ENCODE peak calls at places on chromosomes 1 and 21, in six cellular contexts. A is hepatocyte; R is tibial nerve; G is nucleus accumbens; Z is stimulated activated CD8-positive, alpha-beta memory T cell treated with anti-CD3 and anti-CD28 coated beads, Interleukin-15, amount 100 ng/mL, for 4 hours; E is foreskin melanocyte. D is an unnamed sample.

GRCh38 chr1:118881751-118882150 is 106.4 kb downstream of the TBX15 start:
- DNase-seq in R (no peak), Z (no peak), E (no peak), A (no peak), G (no peak), D (no peak)

GRCh38 chr21:43824250-43824882 is 35.0 kb downstream of the RRP1 start:
- DNase-seq in R (no peak), Z (no peak), A (no peak), G (no peak), E (no peak), D (no peak)

GRCh38 chr1:115329965-115330364 is 8.1 kb downstream of the NGF start:
- DNase-seq in R (no peak), G (no peak), A (no peak), Z (no peak), E (no peak), D (no peak)

GRCh38 chr1:58089898-58090535 is 456.5 kb downstream of the OMA1 start:
- DNase-seq in A (no peak), E (no peak), G (no peak), Z (no peak), R (no peak), D (no peak)

GRCh38 chr1:242219298-242219901 is 220.5 kb upstream of the MAP1LC3C start:
- DNase-seq in A (no peak), G (no peak), Z (no peak), R (no peak), E (no peak), D (no peak)

GRCh38 chr1:202192770-202193613 is 607 bp upstream of the LGR6 start:
- DNase-seq in G (peak), Z (peak), A (peak), E (no peak), R (no peak), D (no peak)

GRCh38 chr1:216665891-216666290 is 57.3 kb downstream of the ESRRG start:
- DNase-seq in A (no peak), G (no peak), R (no peak), Z (no peak), E (no peak), D (no peak)

GRCh38 chr1:212518188-212518951 is 85.7 kb downstream of the NENF start:
- DNase-seq in A (peak), R (no peak), Z (no peak), E (no peak), G (peak), D (no peak)

GRCh38 chr21:24995206-24995605 is 612.1 kb downstream of the MRPL39 start:
- DNase-seq in R (no peak), G (no peak), A (no peak), Z (no peak), E (no peak), D (no peak)

GRCh38 chr1:58154256-58154655 is 392.3 kb downstream of the OMA1 start:
- DNase-seq in R (no peak), G (no peak), Z (no peak), A (no peak), E (no peak), D (no peak)

GRCh38 chr1:216216304-216216703 is 206.9 kb downstream of the USH2A start:
- DNase-seq in E (no peak), R (no peak), A (no peak), Z (no peak), G (no peak), D (no peak)

GRCh38 chr1:152912900-152913299 is 4.6 kb downstream of the IVL start:
- DNase-seq in A (no peak), R (no peak), E (no peak), Z (no peak), G (no peak), D (no peak)

GRCh38 chr1:59393211-59394180 is 96.6 kb downstream of the FGGY start:
- DNase-seq in E (peak), R (peak), Z (no peak), A (peak), G (no peak), D (peak)

GRCh38 chr1:181018901-181019681 is 3.6 kb downstream of the STX6 start:
- DNase-seq in Z (no peak), E (no peak), A (no peak), R (no peak), G (no peak), D (no peak)

GRCh38 chr1:24317081-24317480 is 2.1 kb upstream of the GRHL3 start:
- DNase-seq in Z (no peak), A (no peak), R (no peak), G (no peak), E (no peak), D (no peak)

GRCh38 chr1:29806646-29807319 is 570.5 kb downstream of the PTPRU start:
- DNase-seq in E (no peak), A (no peak), G (no peak), R (no peak), Z (no peak), D (no peak)